ENCODE peak calls at places on chromosomes 11 and 22, in seven cellular contexts. J is testis; B is CD8-positive, alpha-beta T cell; T is body of pancreas; I is HAP-1; P is MM.1S; H is left ventricle myocardium inferior. E is an unnamed sample.
A peak's percentile ranks its signal among the peaks of the same experiment; 100 is the strongest.

GRCh38 chr22:42078469-42079318 is 806 bp upstream of the SMDT1 start:
- DNase-seq in T (no peak), B (no peak), I (peak; percentile 16), H (no peak), P (no peak), J (peak; percentile 49), E (no peak)

GRCh38 chr11:94938399-94939055 is 34.8 kb downstream of the CWC15 start:
- DNase-seq in H (peak; percentile 82), J (peak; percentile 55), P (no peak), B (no peak), T (peak; percentile 54), I (no peak), E (no peak)

GRCh38 chr22:40411506-40411861 is 41.1 kb downstream of the SGSM3 start:
- DNase-seq in I (no peak), B (no peak), J (no peak), T (no peak), P (no peak), H (no peak), E (no peak)

GRCh38 chr11:73218106-73218829 is at the start of gene P2RY2:
- DNase-seq in J (peak; percentile 53), I (peak; percentile 88), H (peak; percentile 88), P (peak; percentile 71), T (peak; percentile 89), B (no peak), E (no peak)

GRCh38 chr11:69704508-69705245 is 855 bp upstream of the FGF19 start:
- DNase-seq in H (no peak), P (no peak), T (no peak), B (no peak), J (peak; percentile 29), I (peak; percentile 86), E (no peak)

GRCh38 chr11:23124996-23125395 is 264.7 kb upstream of the CCDC179 start:
- DNase-seq in H (no peak), I (no peak), B (no peak), T (peak; percentile 10), J (no peak), P (no peak), E (no peak)

GRCh38 chr11:131773626-131774025 is 403.2 kb downstream of the NTM start:
- DNase-seq in P (no peak), B (no peak), I (no peak), H (no peak), T (no peak), J (no peak), E (no peak)

GRCh38 chr11:22787565-22788162 is 41.9 kb downstream of the SVIP start:
- DNase-seq in T (peak; percentile 20), H (no peak), J (peak; percentile 23), I (peak; percentile 34), B (no peak), P (peak; percentile 69), E (peak; percentile 2)

GRCh38 chr11:68289456-68289855 is 17.7 kb upstream of the C11orf24 start:
- DNase-seq in J (no peak), H (no peak), P (no peak), B (no peak), I (no peak), T (no peak), E (no peak)
- H3K9me3 ChIP-seq in J (no peaks in the 10 kb centered on the region), H (peaks cover 4% of the 10 kb centered on the region), P (no peaks in the 10 kb centered on the region), B (no peaks in the 10 kb centered on the region), I (peaks cover 9% of the 10 kb centered on the region), T (no peaks in the 10 kb centered on the region), E (no peaks in the 10 kb centered on the region)

DNA sequence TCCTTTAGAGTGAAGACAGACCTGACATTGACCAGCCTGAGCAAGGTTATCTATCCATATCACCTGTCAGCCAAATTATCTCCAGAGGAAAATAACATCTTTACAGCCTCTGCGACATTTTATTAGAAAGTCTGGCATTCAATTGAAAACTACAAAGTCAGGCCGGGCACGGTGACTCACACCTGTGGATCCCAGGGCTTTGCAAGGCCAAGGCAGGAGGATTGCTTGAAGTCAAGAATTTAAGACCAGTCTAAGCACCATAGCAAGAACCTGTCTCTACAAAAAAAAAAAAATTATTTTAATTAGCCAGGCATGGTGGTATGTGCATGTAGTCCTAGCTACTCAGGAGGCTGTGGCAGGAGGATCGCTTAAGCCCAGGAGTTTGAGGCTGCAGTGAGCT is 141.6 kb downstream of the RCN1 start:
- DNase-seq in T (no peak), P (no peak), J (no peak), H (no peak), I (no peak), B (no peak), E (no peak)
- H3K4me1 ChIP-seq in T (no peaks in the 10 kb centered on the region), P (no peaks in the 10 kb centered on the region), J (no peaks in the 10 kb centered on the region), H (no peaks in the 10 kb centered on the region), I (no peaks in the 10 kb centered on the region), B (no peaks in the 10 kb centered on the region), E (no peaks in the 10 kb centered on the region)

GRCh38 chr11:3359092-3359824 is 19.7 kb downstream of the ZNF195 start:
- DNase-seq in J (no peak), T (no peak), I (no peak), H (no peak), P (no peak), B (no peak), E (no peak)
- H3K9me3 ChIP-seq in J (no peaks in the 10 kb centered on the region), T (peaks cover 36% of the 10 kb centered on the region), I (peaks cover 35% of the 10 kb centered on the region), H (peaks cover 100% of the 10 kb centered on the region), P (peaks cover 15% of the 10 kb centered on the region), B (peaks cover 74% of the 10 kb centered on the region), E (peaks cover 14% of the 10 kb centered on the region)

GRCh38 chr11:1832181-1832988 is 2.4 kb upstream of the SYT8 start:
- DNase-seq in P (peak; percentile 24), T (peak; percentile 72), B (peak; percentile 48), I (peak; percentile 81), H (peak; percentile 56), J (peak; percentile 70), E (no peak)
- H3K4me1 ChIP-seq in P (no peaks in the 10 kb centered on the region), T (peaks cover 73% of the 10 kb centered on the region), B (peaks cover 8% of the 10 kb centered on the region), I (no peaks in the 10 kb centered on the region), H (peaks cover 16% of the 10 kb centered on the region), J (peaks cover 7% of the 10 kb centered on the region), E (no peaks in the 10 kb centered on the region)

DNA sequence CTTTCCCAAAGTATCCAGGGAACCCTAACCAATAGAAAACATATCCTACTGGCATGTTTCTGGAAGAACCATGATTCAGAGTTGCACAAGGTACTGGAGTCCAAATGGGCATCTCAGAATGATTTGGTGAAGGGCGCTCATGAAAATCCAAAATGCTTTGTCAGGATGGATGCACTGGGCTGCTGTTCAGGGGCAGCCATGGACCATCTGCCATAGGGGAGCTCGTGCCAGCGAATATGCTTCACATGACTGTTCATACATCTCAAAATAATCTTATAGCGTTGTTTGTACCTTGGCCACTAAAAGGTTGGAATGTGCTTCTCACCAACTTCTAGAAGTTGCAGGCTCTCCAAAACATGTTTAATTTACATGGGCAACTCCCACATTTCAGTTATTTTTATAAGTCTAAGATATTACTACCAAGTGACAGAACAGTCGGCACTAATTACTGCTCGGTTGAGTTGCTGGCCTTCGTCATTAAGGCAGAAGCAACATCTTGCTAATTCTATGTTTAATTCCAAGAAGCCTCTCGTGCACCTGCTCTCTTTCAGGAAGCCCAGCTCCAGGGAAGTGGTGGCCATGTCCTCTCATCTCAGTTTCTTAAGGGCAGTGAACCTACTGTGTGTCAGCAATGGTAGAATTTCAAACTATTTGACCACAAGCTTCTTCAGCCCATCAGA is 1497.7 kb downstream of the TBC1D22A start:
- DNase-seq in I (no peak), B (no peak), T (no peak), H (no peak), J (no peak), P (peak; percentile 5), E (no peak)
- H3K9me3 ChIP-seq in I (no peaks in the 10 kb centered on the region), B (no peaks in the 10 kb centered on the region), T (no peaks in the 10 kb centered on the region), H (no peaks in the 10 kb centered on the region), J (no peaks in the 10 kb centered on the region), P (no peaks in the 10 kb centered on the region), E (peaks cover 34% of the 10 kb centered on the region)

GRCh38 chr11:119024430-119025098 is 6.0 kb downstream of the TRAPPC4 start:
- DNase-seq in I (no peak), P (no peak), B (no peak), J (no peak), H (no peak), T (no peak), E (no peak)
- H3K4me1 ChIP-seq in I (peaks cover 14% of the 10 kb centered on the region), P (peaks cover 63% of the 10 kb centered on the region), B (peaks cover 33% of the 10 kb centered on the region), J (peaks cover 19% of the 10 kb centered on the region), H (peaks cover 48% of the 10 kb centered on the region), T (peaks cover 97% of the 10 kb centered on the region), E (peaks cover 7% of the 10 kb centered on the region)